ENCODE peak calls at places on chromosome 7, in five cellular contexts. One of them, this sample, is unnamed.

GRCh38 chr7:15225981-15226380 is 323.4 kb upstream of the DGKB start:
- DNase-seq in neuronal stem cell: no peak
- DNase-seq in H9: no peak
- DNase-seq in H1: no peak
- DNase-seq in trophoblast cell: no peak
- DNase-seq in this sample: no peak

GRCh38 chr7:4707134-4707651 is 25.1 kb downstream of the FOXK1 start:
- DNase-seq in neuronal stem cell: peak
- DNase-seq in H9: peak
- DNase-seq in H1: peak
- DNase-seq in trophoblast cell: no peak
- DNase-seq in this sample: peak

GRCh38 chr7:68865351-68865885 is 732.9 kb upstream of the AUTS2 start:
- DNase-seq in neuronal stem cell: no peak
- DNase-seq in H9: no peak
- DNase-seq in H1: no peak
- DNase-seq in trophoblast cell: no peak
- DNase-seq in this sample: no peak

GRCh38 chr7:117756586-117756985 is 116.7 kb downstream of the CTTNBP2 start:
- DNase-seq in neuronal stem cell: no peak
- DNase-seq in H9: no peak
- DNase-seq in H1: no peak
- DNase-seq in trophoblast cell: no peak
- DNase-seq in this sample: no peak

GRCh38 chr7:129010075-129010474 is 44.8 kb downstream of the TNPO3 start:
- DNase-seq in neuronal stem cell: no peak
- DNase-seq in H9: no peak
- DNase-seq in H1: no peak
- DNase-seq in trophoblast cell: no peak
- DNase-seq in this sample: no peak

GRCh38 chr7:98100088-98100487 is 6.6 kb upstream of the LMTK2 start:
- DNase-seq in neuronal stem cell: no peak
- DNase-seq in H9: no peak
- DNase-seq in H1: no peak
- DNase-seq in trophoblast cell: no peak
- DNase-seq in this sample: no peak

GRCh38 chr7:55502988-55503514 is 69.3 kb downstream of the VOPP1 start:
- DNase-seq in neuronal stem cell: no peak
- DNase-seq in H9: no peak
- DNase-seq in H1: no peak
- DNase-seq in trophoblast cell: no peak
- DNase-seq in this sample: no peak

GRCh38 chr7:94190599-94191061 is 186.5 kb upstream of the BET1 start:
- DNase-seq in neuronal stem cell: no peak
- DNase-seq in H9: no peak
- DNase-seq in H1: no peak
- DNase-seq in trophoblast cell: no peak
- DNase-seq in this sample: peak

GRCh38 chr7:53003653-53004445 is 31.6 kb upstream of the POM121L12 start:
- DNase-seq in neuronal stem cell: no peak
- DNase-seq in H9: no peak
- DNase-seq in H1: no peak
- DNase-seq in trophoblast cell: no peak
- DNase-seq in this sample: no peak

GRCh38 chr7:121343302-121343701 is 14.5 kb downstream of the WNT16 start:
- DNase-seq in neuronal stem cell: no peak
- DNase-seq in H9: no peak
- DNase-seq in H1: no peak
- DNase-seq in trophoblast cell: peak
- DNase-seq in this sample: peak

GRCh38 chr7:22190736-22191135 is 166.2 kb downstream of the RAPGEF5 start:
- DNase-seq in neuronal stem cell: no peak
- DNase-seq in H9: no peak
- DNase-seq in H1: no peak
- DNase-seq in trophoblast cell: no peak
- DNase-seq in this sample: no peak

GRCh38 chr7:100825760-100826545 is 1.4 kb downstream of the EPHB4 start:
- DNase-seq in neuronal stem cell: no peak
- DNase-seq in H9: no peak
- DNase-seq in H1: peak
- DNase-seq in trophoblast cell: no peak
- DNase-seq in this sample: peak

GRCh38 chr7:3092468-3092867 is 48.8 kb upstream of the CARD11 start:
- DNase-seq in neuronal stem cell: no peak
- DNase-seq in H9: no peak
- DNase-seq in H1: no peak
- DNase-seq in trophoblast cell: no peak
- DNase-seq in this sample: no peak

GRCh38 chr7:158819571-158820203 is 9.6 kb downstream of the ESYT2 start:
- DNase-seq in neuronal stem cell: no peak
- DNase-seq in H9: no peak
- DNase-seq in H1: no peak
- DNase-seq in trophoblast cell: peak
- DNase-seq in this sample: peak

GRCh38 chr7:130263130-130263529 is 3.5 kb upstream of the CPA2 start:
- DNase-seq in neuronal stem cell: no peak
- DNase-seq in H9: no peak
- DNase-seq in H1: no peak
- DNase-seq in trophoblast cell: no peak
- DNase-seq in this sample: no peak

GRCh38 chr7:55893940-55894339 is 6.7 kb downstream of the ZNF713 start:
- DNase-seq in neuronal stem cell: no peak
- DNase-seq in H9: no peak
- DNase-seq in H1: no peak
- DNase-seq in trophoblast cell: no peak
- DNase-seq in this sample: no peak

GRCh38 chr7:143271240-143271639 is 8.0 kb downstream of the GSTK1 start:
- DNase-seq in neuronal stem cell: no peak
- DNase-seq in H9: no peak
- DNase-seq in H1: no peak
- DNase-seq in trophoblast cell: no peak
- DNase-seq in this sample: no peak

GRCh38 chr7:104664648-104665047 is 336.2 kb downstream of the LHFPL3 start:
- DNase-seq in neuronal stem cell: no peak
- DNase-seq in H9: no peak
- DNase-seq in H1: no peak
- DNase-seq in trophoblast cell: no peak
- DNase-seq in this sample: no peak

GRCh38 chr7:134778941-134779740 is at the start of gene CALD1:
- DNase-seq in neuronal stem cell: peak
- DNase-seq in H9: peak
- DNase-seq in H1: peak
- DNase-seq in trophoblast cell: peak
- DNase-seq in this sample: peak

GRCh38 chr7:151437163-151437553 is 2.8 kb downstream of the CRYGN start:
- DNase-seq in neuronal stem cell: no peak
- DNase-seq in H9: no peak
- DNase-seq in H1: no peak
- DNase-seq in trophoblast cell: no peak
- DNase-seq in this sample: no peak

GRCh38 chr7:151435103-151435916 is 4.6 kb downstream of the CRYGN start:
- DNase-seq in neuronal stem cell: no peak
- DNase-seq in H9: no peak
- DNase-seq in H1: no peak
- DNase-seq in trophoblast cell: no peak
- DNase-seq in this sample: no peak

GRCh38 chr7:151435971-151436370 is 4.0 kb downstream of the CRYGN start:
- DNase-seq in neuronal stem cell: no peak
- DNase-seq in H9: no peak
- DNase-seq in H1: no peak
- DNase-seq in trophoblast cell: no peak
- DNase-seq in this sample: no peak

GRCh38 chr7:151437866-151438516 is 1.9 kb downstream of the CRYGN start:
- DNase-seq in neuronal stem cell: no peak
- DNase-seq in H9: no peak
- DNase-seq in H1: no peak
- DNase-seq in trophoblast cell: no peak
- DNase-seq in this sample: no peak

DNA sequence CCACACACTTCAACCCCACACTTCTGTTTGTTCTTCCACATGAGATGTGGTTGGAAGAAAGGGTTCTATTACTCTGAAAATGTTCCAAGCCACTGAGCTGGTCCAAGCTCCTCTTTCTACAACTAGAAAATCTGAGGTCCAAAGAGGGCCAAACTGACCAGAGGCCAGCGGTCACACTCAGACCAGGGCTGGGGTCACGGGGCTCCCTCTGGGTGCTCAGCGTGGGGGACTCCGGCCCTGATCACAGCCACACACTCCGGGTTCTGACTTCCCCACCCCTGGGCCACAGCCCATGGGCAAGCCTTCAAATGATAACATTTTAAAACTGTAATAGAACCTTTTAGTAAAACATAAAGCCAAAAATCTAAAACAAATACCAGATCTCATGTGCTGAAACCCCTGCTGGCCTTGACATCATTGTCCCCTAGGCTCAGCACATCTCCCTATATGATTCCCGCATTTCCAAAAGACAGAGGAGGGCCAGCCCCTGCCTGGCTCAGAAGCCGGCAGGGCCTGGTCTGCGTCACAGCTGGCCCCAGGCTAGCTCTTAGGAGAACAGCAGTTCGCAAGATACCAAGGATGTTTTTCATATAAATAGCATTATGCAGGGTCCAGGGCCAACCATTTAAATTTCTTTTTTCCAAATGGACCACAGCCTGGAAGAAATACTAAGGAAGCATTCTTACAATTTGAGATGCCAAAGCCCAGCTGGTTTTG is 3.3 kb downstream of the CRYGN start:
- DNase-seq in neuronal stem cell: no peak
- DNase-seq in H9: no peak
- DNase-seq in H1: no peak
- DNase-seq in trophoblast cell: peak
- DNase-seq in this sample: no peak
- H3K9ac ChIP-seq in neuronal stem cell: no peak
- H3K9ac ChIP-seq in H9: no peak
- H3K9ac ChIP-seq in H1: no peak
- H3K9ac ChIP-seq in trophoblast cell: no peak
- H3K9ac ChIP-seq in this sample: peak

GRCh38 chr7:45065031-45065995 is 23.5 kb downstream of the NACAD start:
- DNase-seq in neuronal stem cell: no peak
- DNase-seq in H9: no peak
- DNase-seq in H1: no peak
- DNase-seq in trophoblast cell: no peak
- DNase-seq in this sample: no peak
- H2BK12ac ChIP-seq in neuronal stem cell: no peak
- H2BK12ac ChIP-seq in H9: no peak
- H2BK12ac ChIP-seq in H1: no peak
- H2BK12ac ChIP-seq in trophoblast cell: no peak
- H2BK12ac ChIP-seq in this sample: no peak

GRCh38 chr7:12069757-12070156 is 141.3 kb upstream of the TMEM106B start:
- DNase-seq in neuronal stem cell: no peak
- DNase-seq in H9: no peak
- DNase-seq in H1: no peak
- DNase-seq in trophoblast cell: no peak
- DNase-seq in this sample: no peak

GRCh38 chr7:12067156-12067831 is 143.8 kb upstream of the TMEM106B start:
- DNase-seq in neuronal stem cell: peak
- DNase-seq in H9: peak
- DNase-seq in H1: peak
- DNase-seq in trophoblast cell: peak
- DNase-seq in this sample: peak

GRCh38 chr7:12066561-12066960 is 144.5 kb upstream of the TMEM106B start:
- DNase-seq in neuronal stem cell: no peak
- DNase-seq in H9: no peak
- DNase-seq in H1: no peak
- DNase-seq in trophoblast cell: peak
- DNase-seq in this sample: no peak

GRCh38 chr7:12064716-12065115 is 146.4 kb upstream of the TMEM106B start:
- DNase-seq in neuronal stem cell: no peak
- DNase-seq in H9: no peak
- DNase-seq in H1: no peak
- DNase-seq in trophoblast cell: no peak
- DNase-seq in this sample: no peak

GRCh38 chr7:12066004-12066403 is 145.1 kb upstream of the TMEM106B start:
- DNase-seq in neuronal stem cell: no peak
- DNase-seq in H9: no peak
- DNase-seq in H1: no peak
- DNase-seq in trophoblast cell: peak
- DNase-seq in this sample: no peak
- H3K9ac ChIP-seq in neuronal stem cell: no peak
- H3K9ac ChIP-seq in H9: no peak
- H3K9ac ChIP-seq in H1: no peak
- H3K9ac ChIP-seq in trophoblast cell: no peak
- H3K9ac ChIP-seq in this sample: no peak

DNA sequence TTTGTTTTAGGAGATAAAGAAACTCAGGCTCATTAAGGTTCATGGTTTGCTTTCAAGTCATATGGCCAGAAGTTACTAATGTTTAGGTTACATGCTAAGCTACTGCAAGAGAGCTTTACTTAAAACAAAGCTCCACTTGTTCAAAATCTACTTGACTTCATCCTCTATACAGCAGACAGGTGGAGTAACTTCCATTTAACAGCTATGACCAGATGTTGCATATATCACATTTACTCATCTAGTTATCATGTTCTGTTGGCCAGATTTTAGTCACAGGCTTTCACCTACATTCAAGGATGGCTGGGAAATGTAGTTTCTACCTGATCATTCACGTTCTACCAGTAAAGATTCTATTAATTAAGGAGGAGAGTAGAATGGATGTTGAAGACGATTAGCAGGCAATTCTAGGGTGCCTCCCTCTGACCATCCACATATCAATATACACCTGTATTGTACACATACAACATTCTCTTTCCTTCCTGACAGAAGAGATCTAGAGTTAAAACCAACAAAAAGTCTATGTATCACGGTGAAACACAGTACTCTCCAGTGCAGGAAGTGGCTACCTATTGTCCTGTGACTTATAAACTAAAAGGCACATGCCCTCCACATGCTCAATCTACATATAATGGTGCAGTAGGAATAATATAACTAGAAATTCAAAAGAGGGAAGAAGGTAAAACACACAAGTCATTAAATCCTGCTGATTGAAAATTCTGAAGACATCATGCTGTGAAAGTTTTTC is 488.0 kb downstream of the MDFIC start:
- DNase-seq in neuronal stem cell: no peak
- DNase-seq in H9: no peak
- DNase-seq in H1: no peak
- DNase-seq in trophoblast cell: no peak
- DNase-seq in this sample: no peak
- H2BK12ac ChIP-seq in neuronal stem cell: no peak
- H2BK12ac ChIP-seq in H9: no peak
- H2BK12ac ChIP-seq in H1: no peak
- H2BK12ac ChIP-seq in trophoblast cell: no peak
- H2BK12ac ChIP-seq in this sample: no peak

This sample was measured in mesenchymal stem cell.